ENCODE peak calls at places on chromosomes 3 and 15, in five cellular contexts. V is SJSA1, H is sigmoid colon, R is RWPE2, A is PC-9. Z is an unnamed sample.

GRCh38 chr3:119649764-119650163 is 10.6 kb downstream of the POPDC2 start:
- DNase-seq in V (no peak), H (no peak), R (no peak), A (no peak), Z (no peak)

GRCh38 chr3:140391041-140391440 is 286.8 kb upstream of the TRIM42 start:
- DNase-seq in A (no peak), V (no peak), H (no peak), R (no peak), Z (no peak)

GRCh38 chr15:48703544-48703943 is 58.0 kb upstream of the FBN1 start:
- DNase-seq in H (no peak), A (no peak), V (no peak), R (no peak), Z (no peak)

GRCh38 chr15:57873564-57874209 is 167.2 kb downstream of the POLR2M start:
- DNase-seq in H (no peak), A (no peak), R (no peak), V (peak; percentile 50), Z (no peak)

GRCh38 chr3:195059006-195059350 is 212.0 kb downstream of the XXYLT1 start:
- DNase-seq in A (no peak), H (peak; percentile 73), R (peak; percentile 44), V (no peak), Z (no peak)

GRCh38 chr3:158679547-158680000 is 7.1 kb upstream of the LXN start:
- DNase-seq in A (no peak), H (no peak), R (no peak), V (no peak), Z (no peak)

GRCh38 chr15:38874464-38874863 is 309.9 kb upstream of the RASGRP1 start:
- DNase-seq in A (no peak), H (no peak), V (no peak), R (no peak), Z (no peak)

GRCh38 chr3:160133757-160134156 is 91.5 kb upstream of the C3orf80 start:
- DNase-seq in R (no peak), V (no peak), A (peak; percentile 49), H (no peak), Z (no peak)

GRCh38 chr3:192188218-192188835 is 539.0 kb downstream of the FGF12 start:
- DNase-seq in H (no peak), R (no peak), A (peak; percentile 55), V (peak; percentile 42), Z (no peak)

GRCh38 chr3:38471260-38471857 is 17.7 kb downstream of the ACVR2B start:
- DNase-seq in H (no peak), A (no peak), V (no peak), R (no peak), Z (no peak)

GRCh38 chr15:85742186-85742751 is 52.5 kb downstream of the KLHL25 start:
- DNase-seq in H (no peak), A (no peak), V (no peak), R (peak; percentile 42), Z (no peak)

GRCh38 chr3:20060924-20061323 is 20.7 kb downstream of the KAT2B start:
- DNase-seq in H (no peak), V (no peak), A (no peak), R (no peak), Z (no peak)

GRCh38 chr15:22892333-22892732 is 53.9 kb downstream of the NIPA2 start:
- DNase-seq in R (peak; percentile 51), A (no peak), H (no peak), V (no peak), Z (no peak)

GRCh38 chr15:90585863-90586262 is 56.1 kb downstream of the CRTC3 start:
- DNase-seq in V (no peak), H (no peak), R (no peak), A (no peak), Z (no peak)

GRCh38 chr15:39118510-39118909 is 462.4 kb upstream of the THBS1 start:
- DNase-seq in V (no peak), R (no peak), A (no peak), H (no peak), Z (no peak)

GRCh38 chr3:189099505-189100290 is 72.1 kb upstream of the TPRG1 start:
- DNase-seq in R (no peak), A (no peak), V (no peak), H (peak; percentile 67), Z (no peak)

GRCh38 chr3:73812054-73812453 is 187.3 kb upstream of the PDZRN3 start:
- DNase-seq in A (no peak), R (no peak), V (no peak), H (no peak), Z (no peak)

GRCh38 chr3:33071181-33071580 is 25.8 kb downstream of the GLB1 start:
- DNase-seq in R (no peak), H (no peak), A (no peak), V (no peak), Z (no peak)

GRCh38 chr3:131299836-131300235 is 81.7 kb upstream of the NUDT16 start:
- DNase-seq in V (no peak), H (no peak), R (no peak), A (no peak), Z (no peak)

GRCh38 chr15:52287114-52287513 is 8.5 kb downstream of the MYO5C start:
- DNase-seq in A (no peak), V (no peak), H (no peak), R (no peak), Z (peak; percentile 52)

GRCh38 chr3:43503067-43503728 is 118.6 kb downstream of the ANO10 start:
- DNase-seq in H (no peak), R (no peak), V (no peak), A (no peak), Z (no peak)

GRCh38 chr3:42569743-42570142 is 12.0 kb downstream of the SEC22C start:
- DNase-seq in V (no peak), A (no peak), H (no peak), R (no peak), Z (no peak)

GRCh38 chr3:172965256-172965655 is 175.8 kb downstream of the SPATA16 start:
- DNase-seq in V (no peak), H (no peak), R (no peak), A (no peak), Z (no peak)

GRCh38 chr3:185070491-185071335 is 82.1 kb downstream of the C3orf70 start:
- DNase-seq in H (no peak), R (no peak), V (no peak), A (no peak), Z (no peak)

GRCh38 chr3:50380375-50381085 is 21.2 kb upstream of the TMEM115 start:
- DNase-seq in H (no peak), A (no peak), R (no peak), V (no peak), Z (no peak)

GRCh38 chr15:100759698-100760356 is 119.8 kb upstream of the ALDH1A3 start:
- DNase-seq in R (no peak), H (no peak), V (peak; percentile 79), A (peak; percentile 88), Z (peak; percentile 69)

GRCh38 chr3:195284842-195285241 is 13.9 kb upstream of the XXYLT1 start:
- DNase-seq in R (no peak), A (no peak), H (no peak), V (no peak), Z (no peak)

GRCh38 chr3:150763841-150764483 is 993 bp upstream of the SIAH2 start:
- DNase-seq in V (peak; percentile 61), A (peak; percentile 65), R (no peak), H (peak; percentile 87), Z (no peak)

GRCh38 chr15:74863239-74864056 is 9.7 kb downstream of the SCAMP2 start:
- DNase-seq in H (no peak), R (no peak), V (no peak), A (no peak), Z (no peak)

GRCh38 chr3:129118745-129119144 is 2.9 kb downstream of the RAB43 start:
- DNase-seq in R (no peak), A (no peak), H (no peak), V (no peak), Z (no peak)

DNA sequence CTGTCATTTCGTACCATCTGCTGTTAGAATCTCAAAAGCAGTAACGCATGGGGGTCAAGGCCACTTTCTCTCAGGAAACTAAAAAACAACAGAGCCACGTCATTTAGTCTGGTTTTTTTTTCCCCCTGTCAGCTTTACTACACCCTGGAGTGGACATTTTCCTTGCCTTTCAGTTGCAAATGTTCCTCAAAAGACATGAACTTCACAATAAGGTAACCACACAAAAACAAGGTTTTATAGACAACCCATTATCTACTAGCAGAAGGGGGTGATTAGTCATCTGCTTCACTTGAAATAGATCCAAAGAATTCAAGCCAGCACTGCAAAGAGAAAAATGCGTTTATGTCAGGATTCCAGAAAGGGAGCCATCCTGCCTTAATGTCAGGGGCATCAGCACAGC is 171.8 kb upstream of the CDIN1 start:
- DNase-seq in R (no peak), H (no peak), V (peak; percentile 46), A (no peak), Z (no peak)
- H3K27ac ChIP-seq in R (peak overlapping the region; percentile 32), H (no peak overlapping the region), V (peak overlapping the region; percentile 57), A (no peak overlapping the region), Z (no peak overlapping the region)

DNA sequence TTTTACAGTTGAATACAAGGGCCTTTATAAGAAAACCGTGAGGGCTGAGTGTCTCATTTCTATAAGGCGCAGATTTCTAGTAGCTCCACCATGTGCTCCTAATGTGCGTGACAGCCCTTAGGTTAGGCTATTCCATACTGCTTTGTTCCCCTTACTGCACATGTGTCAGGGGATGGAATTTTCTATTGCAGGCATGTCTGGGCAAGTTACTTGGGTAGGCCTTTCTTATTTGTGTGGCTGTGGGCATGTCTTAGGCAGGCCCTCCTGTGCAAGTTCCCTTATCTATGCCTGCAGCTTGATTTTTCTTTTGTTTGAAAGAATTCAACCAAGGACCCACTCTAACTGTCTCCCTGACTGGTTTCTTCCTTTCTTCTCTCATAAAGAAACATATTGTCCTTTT is 434.2 kb upstream of the CNTN3 start:
- DNase-seq in H (no peak), R (no peak), V (no peak), A (no peak), Z (peak; percentile 72)
- H3K27ac ChIP-seq in H (no peak overlapping the region), R (no peak overlapping the region), V (no peak overlapping the region), A (no peak overlapping the region), Z (peak overlapping the region; percentile 61)

GRCh38 chr15:64898406-64898805 is 13.3 kb upstream of the ANKDD1A start:
- DNase-seq in V (no peak), R (no peak), H (no peak), A (no peak), Z (no peak)

GRCh38 chr15:64896371-64897069 is 15.2 kb upstream of the ANKDD1A start:
- DNase-seq in H (no peak), A (no peak), R (no peak), V (no peak), Z (no peak)

GRCh38 chr15:64894395-64895056 is 17.2 kb upstream of the ANKDD1A start:
- DNase-seq in V (no peak), H (peak; percentile 70), R (no peak), A (no peak), Z (no peak)

GRCh38 chr15:64895285-64896065 is 16.2 kb upstream of the ANKDD1A start:
- DNase-seq in V (no peak), A (no peak), R (no peak), H (no peak), Z (no peak)

GRCh38 chr15:64897345-64897985 is 14.2 kb upstream of the ANKDD1A start:
- DNase-seq in A (peak; percentile 78), H (peak; percentile 78), V (no peak), R (no peak), Z (no peak)
- H3K27ac ChIP-seq in A (peak overlapping the region; percentile 74), H (peak overlapping the region; percentile 85), V (peak overlapping the region; percentile 56), R (peak overlapping the region; percentile 54), Z (peak overlapping the region; percentile 33)

DNA sequence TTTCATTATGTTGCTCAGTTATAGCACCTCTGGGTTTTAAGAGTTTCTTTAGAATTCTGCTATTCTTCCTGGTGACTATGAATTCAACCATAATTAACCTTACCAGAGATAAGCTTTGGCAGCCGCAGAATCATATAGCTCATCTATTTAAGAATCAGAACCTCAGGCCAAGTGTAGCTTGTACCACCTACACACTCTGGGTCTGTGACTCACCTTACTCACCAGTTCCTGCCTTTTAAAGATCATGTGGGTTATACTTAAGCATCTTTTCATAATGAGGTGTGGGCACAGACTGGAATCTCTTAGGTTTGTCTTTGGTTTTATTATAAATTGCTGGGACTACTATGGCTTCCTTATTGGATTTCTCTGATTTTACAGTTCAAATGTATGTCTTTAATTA is 21.9 kb downstream of the CDV3 start:
- DNase-seq in A (no peak), R (no peak), V (no peak), H (no peak), Z (peak; percentile 48)
- H3K27ac ChIP-seq in A (no peak overlapping the region), R (peak overlapping the region; percentile 17), V (no peak overlapping the region), H (no peak overlapping the region), Z (peak overlapping the region; percentile 4)